ENCODE peak calls at places on chromosomes 2 and 18, in ten cellular contexts. C, N, D, X, T, H, S, A, E and Q are unnamed samples.

GRCh38 chr2:158719411-158719810 is 75.7 kb upstream of the DAPL1 start:
- DNase-seq in T (no peak), D (no peak), X (no peak), H (no peak), N (no peak), A (no peak), E (no peak), C (no peak), S (no peak), Q (no peak)

GRCh38 chr2:38737925-38738324 is 13.2 kb downstream of the SRSF7 start:
- DNase-seq in D (no peak), E (no peak), X (no peak), N (no peak), T (no peak), S (no peak), H (no peak), A (no peak), C (no peak), Q (no peak)

GRCh38 chr2:39587641-39588040 is 78.1 kb upstream of the TMEM178A start:
- DNase-seq in D (no peak), C (no peak), A (no peak), S (no peak), E (no peak), N (no peak), X (no peak), H (no peak), T (no peak), Q (no peak)

GRCh38 chr2:102915128-102915527 is 153.3 kb downstream of the TMEM182 start:
- DNase-seq in E (peak; percentile 89), A (no peak), S (no peak), C (peak; percentile 43), X (no peak), D (no peak), T (no peak), H (no peak), N (no peak), Q (no peak)

GRCh38 chr2:1750935-1751767 is 6.8 kb upstream of the PXDN start:
- DNase-seq in N (peak; percentile 48), X (peak; percentile 73), C (peak; percentile 91), A (no peak), T (peak; percentile 85), D (peak; percentile 57), E (peak; percentile 61), S (no peak), H (peak; percentile 23), Q (peak; percentile 55)

GRCh38 chr2:28475088-28475580 is 20.7 kb upstream of the PLB1 start:
- DNase-seq in S (no peak), X (no peak), D (no peak), E (no peak), C (no peak), N (no peak), H (no peak), A (no peak), T (no peak), Q (no peak)

GRCh38 chr2:96150007-96150406 is 4.8 kb upstream of the DUSP2 start:
- DNase-seq in H (no peak), S (no peak), C (no peak), N (no peak), X (no peak), E (no peak), A (no peak), T (no peak), D (no peak), Q (no peak)

GRCh38 chr18:63887424-63887823 is at the start of gene SERPINB2:
- DNase-seq in T (no peak), H (no peak), C (no peak), N (no peak), E (no peak), A (no peak), D (no peak), X (no peak), S (no peak), Q (no peak)

GRCh38 chr2:241798631-241799521 is 10.1 kb upstream of the NEU4 start:
- DNase-seq in H (no peak), E (no peak), C (no peak), N (no peak), S (no peak), X (no peak), D (peak; percentile 19), T (peak; percentile 47), A (no peak), Q (no peak)

GRCh38 chr2:74286725-74287124 is 56.5 kb downstream of the SLC4A5 start:
- DNase-seq in T (no peak), X (no peak), D (no peak), E (no peak), N (no peak), C (no peak), H (no peak), A (no peak), S (no peak), Q (no peak)

GRCh38 chr18:57803119-57803969 is at the start of gene ATP8B1:
- DNase-seq in X (peak; percentile 95), A (peak; percentile 54), D (peak; percentile 97), T (peak; percentile 99), C (peak; percentile 81), N (peak; percentile 47), H (no peak), E (peak; percentile 67), S (no peak), Q (no peak)

GRCh38 chr2:1650474-1650872 is 93.8 kb downstream of the PXDN start:
- DNase-seq in T (no peak), A (no peak), D (no peak), E (no peak), N (no peak), C (no peak), H (no peak), S (no peak), X (no peak), Q (no peak)

GRCh38 chr18:78875268-78875997 is 104.2 kb upstream of the SALL3 start:
- DNase-seq in S (peak; percentile 30), A (peak; percentile 29), H (peak; percentile 23), N (peak; percentile 24), X (peak; percentile 29), E (peak; percentile 5), T (no peak), C (peak; percentile 40), D (peak; percentile 42), Q (no peak)

GRCh38 chr2:9071032-9071431 is 67.5 kb upstream of the MBOAT2 start:
- DNase-seq in X (no peak), E (peak; percentile 93), N (no peak), A (no peak), D (peak; percentile 62), T (no peak), S (no peak), C (no peak), H (no peak), Q (no peak)

GRCh38 chr18:13611616-13612110 is 114.7 kb downstream of the FAM210A start:
- DNase-seq in H (no peak), N (peak; percentile 17), E (no peak), S (no peak), X (no peak), D (no peak), C (peak; percentile 83), A (no peak), T (peak; percentile 70), Q (peak; percentile 56)

GRCh38 chr2:203873921-203874631 is 6.5 kb downstream of the CTLA4 start:
- DNase-seq in E (peak; percentile 19), A (peak; percentile 22), S (no peak), N (no peak), D (no peak), C (no peak), X (no peak), T (no peak), H (peak; percentile 78), Q (no peak)

GRCh38 chr2:113173563-113174368 is at the start of gene PSD4:
- DNase-seq in X (peak; percentile 73), T (no peak), N (no peak), E (no peak), H (peak; percentile 97), D (peak; percentile 56), C (peak; percentile 49), S (peak; percentile 85), A (no peak), Q (no peak)

GRCh38 chr2:239500915-239501630 is 100.3 kb upstream of the HDAC4 start:
- DNase-seq in C (peak; percentile 5), A (no peak), S (no peak), T (no peak), D (no peak), H (no peak), X (no peak), E (no peak), N (no peak), Q (no peak)

GRCh38 chr18:79684283-79684631 is 4.7 kb downstream of the CTDP1 start:
- DNase-seq in T (no peak), D (no peak), E (no peak), A (no peak), N (no peak), C (no peak), H (peak; percentile 8), X (no peak), S (no peak), Q (no peak)

GRCh38 chr2:169086893-169087467 is 17.6 kb downstream of the DHRS9 start:
- DNase-seq in S (no peak), D (no peak), N (no peak), A (no peak), X (peak; percentile 77), T (no peak), H (no peak), C (no peak), E (no peak), Q (no peak)
- H3K27ac ChIP-seq in S (no peak overlapping the region), D (no peak overlapping the region), N (no peak overlapping the region), A (no peak overlapping the region), X (peak overlapping the region; percentile 71), T (no peak overlapping the region), H (no peak overlapping the region), C (no peak overlapping the region), E (no peak overlapping the region), Q (no peak overlapping the region)

GRCh38 chr18:74115046-74115445 is 32.6 kb downstream of the FBXO15 start:
- DNase-seq in C (peak; percentile 5), N (no peak), X (no peak), H (no peak), T (no peak), D (no peak), E (no peak), S (no peak), A (no peak), Q (no peak)
- H3K27ac ChIP-seq in C (no peak overlapping the region), N (no peak overlapping the region), X (no peak overlapping the region), H (no peak overlapping the region), T (no peak overlapping the region), D (no peak overlapping the region), E (no peak overlapping the region), S (no peak overlapping the region), A (no peak overlapping the region), Q (no peak overlapping the region)

DNA sequence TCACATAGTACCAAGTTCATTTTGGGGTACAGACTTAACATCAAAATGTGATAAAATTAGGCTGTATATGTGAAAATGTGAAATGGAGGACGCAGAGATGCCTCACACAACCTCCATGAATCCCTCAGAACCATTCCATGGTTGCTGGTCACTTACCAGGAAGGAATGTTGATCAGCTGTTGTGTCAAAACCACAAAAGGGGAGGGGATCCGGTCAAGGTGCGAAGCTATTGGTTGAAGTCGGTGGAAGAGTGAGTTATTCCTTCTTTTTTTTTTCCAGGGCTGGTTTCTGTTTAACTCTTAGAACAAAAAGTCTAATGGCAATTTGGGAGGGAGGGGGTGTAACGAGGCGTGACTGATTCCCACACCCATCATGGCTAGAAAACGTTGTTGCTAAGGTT is 32.3 kb upstream of the REG3A start:
- DNase-seq in N (no peak), H (no peak), S (no peak), D (no peak), X (no peak), E (no peak), A (no peak), T (no peak), C (no peak), Q (no peak)
- H3K27ac ChIP-seq in N (no peak overlapping the region), H (no peak overlapping the region), S (no peak overlapping the region), D (no peak overlapping the region), X (no peak overlapping the region), E (no peak overlapping the region), A (no peak overlapping the region), T (no peak overlapping the region), C (no peak overlapping the region), Q (no peak overlapping the region)

GRCh38 chr2:230153390-230153976 is 66.3 kb downstream of the SP110 start:
- DNase-seq in A (no peak), X (no peak), T (no peak), H (no peak), C (no peak), N (no peak), E (no peak), D (no peak), S (no peak), Q (no peak)
- H3K27ac ChIP-seq in A (no peak overlapping the region), X (no peak overlapping the region), T (no peak overlapping the region), H (no peak overlapping the region), C (no peak overlapping the region), N (no peak overlapping the region), E (no peak overlapping the region), D (no peak overlapping the region), S (no peak overlapping the region), Q (no peak overlapping the region)